ENCODE peak calls at places on chromosomes 7 and 10, in ten cellular contexts. A is breast epithelium, Y is transverse colon, K is K562, E is Peyer's patch, L is upper lobe of left lung, J is A549, P is GM12878, I is IMR-90, B is GM12891. Z is an unnamed sample.

GRCh38 chr10:21494221-21495001 is 31.1 kb downstream of the SKIDA1 start:
- DNase-seq in A (no peak), Y (no peak), K (no peak), E (no peak), L (peak), J (no peak), P (no peak), I (no peak), B (no peak), Z (no peak)

GRCh38 chr7:55534262-55534915 is 37.9 kb downstream of the VOPP1 start:
- DNase-seq in A (no peak), Y (peak), K (no peak), E (peak), L (no peak), J (no peak), P (peak), I (peak), B (peak), Z (peak)

GRCh38 chr10:132722391-132722790 is 63.6 kb downstream of the NKX6-2 start:
- DNase-seq in A (no peak), Y (no peak), K (no peak), E (no peak), L (peak), J (no peak), P (no peak), I (no peak), B (no peak), Z (no peak)

GRCh38 chr7:96675548-96675947 is 34.1 kb downstream of the SEM1 start:
- DNase-seq in A (no peak), Y (no peak), K (no peak), E (no peak), L (no peak), J (no peak), P (no peak), I (no peak), B (no peak), Z (no peak)

GRCh38 chr7:142860968-142861367 is 6.1 kb downstream of the EPHB6 start:
- DNase-seq in A (no peak), Y (no peak), K (no peak), E (no peak), L (no peak), J (no peak), P (no peak), I (no peak), B (no peak), Z (no peak)

GRCh38 chr7:57407125-57407524 is 42.9 kb upstream of the ZNF716 start:
- DNase-seq in A (no peak), Y (no peak), K (no peak), E (no peak), L (no peak), J (no peak), P (no peak), I (no peak), B (no peak), Z (no peak)

GRCh38 chr7:1108264-1108920 is 20.5 kb downstream of the GPER1 start:
- DNase-seq in A (no peak), Y (no peak), K (no peak), E (no peak), L (peak), J (no peak), P (no peak), I (no peak), B (no peak), Z (no peak)

GRCh38 chr7:106609416-106609815 is 51.5 kb downstream of the CCDC71L start:
- DNase-seq in A (no peak), Y (no peak), K (no peak), E (no peak), L (no peak), J (no peak), P (no peak), I (peak), B (no peak), Z (no peak)

GRCh38 chr10:97543025-97543546 is 29.5 kb upstream of the ANKRD2 start:
- DNase-seq in A (peak), Y (peak), K (peak), E (peak), L (no peak), J (peak), P (no peak), I (peak), B (no peak), Z (peak)

GRCh38 chr10:71213761-71214440 is 1.5 kb downstream of the UNC5B start:
- DNase-seq in A (peak), Y (peak), K (peak), E (peak), L (peak), J (peak), P (no peak), I (peak), B (no peak), Z (peak)

GRCh38 chr7:83271212-83272099 is 108.8 kb upstream of the PCLO start:
- DNase-seq in A (no peak), Y (no peak), K (no peak), E (no peak), L (no peak), J (no peak), P (no peak), I (peak), B (no peak), Z (no peak)

GRCh38 chr10:44847110-44847509 is 64.0 kb upstream of the TMEM72 start:
- DNase-seq in A (no peak), Y (no peak), K (no peak), E (no peak), L (no peak), J (no peak), P (no peak), I (no peak), B (no peak), Z (no peak)

GRCh38 chr10:73182568-73182967 is 14.6 kb downstream of the FAM149B1 start:
- DNase-seq in A (no peak), Y (no peak), K (no peak), E (no peak), L (no peak), J (no peak), P (no peak), I (peak), B (no peak), Z (no peak)

GRCh38 chr10:59754951-59755350 is 1.7 kb upstream of the MRLN start:
- DNase-seq in A (no peak), Y (no peak), K (no peak), E (no peak), L (no peak), J (no peak), P (no peak), I (no peak), B (no peak), Z (no peak)

GRCh38 chr7:80563561-80564327 is 51.9 kb upstream of the GNAT3 start:
- DNase-seq in A (no peak), Y (no peak), K (no peak), E (no peak), L (peak), J (no peak), P (no peak), I (no peak), B (no peak), Z (no peak)

GRCh38 chr10:101570764-101571572 is 17.1 kb downstream of the POLL start:
- DNase-seq in A (no peak), Y (no peak), K (no peak), E (no peak), L (peak), J (no peak), P (no peak), I (no peak), B (no peak), Z (peak)
- TF ChIP-seq POLR2A in A (no peak), Y (no peak), K (no peak), E (no peak), L (no peak), J (peak), P (no peak), I (no peak), B (no peak), Z (no peak)

DNA sequence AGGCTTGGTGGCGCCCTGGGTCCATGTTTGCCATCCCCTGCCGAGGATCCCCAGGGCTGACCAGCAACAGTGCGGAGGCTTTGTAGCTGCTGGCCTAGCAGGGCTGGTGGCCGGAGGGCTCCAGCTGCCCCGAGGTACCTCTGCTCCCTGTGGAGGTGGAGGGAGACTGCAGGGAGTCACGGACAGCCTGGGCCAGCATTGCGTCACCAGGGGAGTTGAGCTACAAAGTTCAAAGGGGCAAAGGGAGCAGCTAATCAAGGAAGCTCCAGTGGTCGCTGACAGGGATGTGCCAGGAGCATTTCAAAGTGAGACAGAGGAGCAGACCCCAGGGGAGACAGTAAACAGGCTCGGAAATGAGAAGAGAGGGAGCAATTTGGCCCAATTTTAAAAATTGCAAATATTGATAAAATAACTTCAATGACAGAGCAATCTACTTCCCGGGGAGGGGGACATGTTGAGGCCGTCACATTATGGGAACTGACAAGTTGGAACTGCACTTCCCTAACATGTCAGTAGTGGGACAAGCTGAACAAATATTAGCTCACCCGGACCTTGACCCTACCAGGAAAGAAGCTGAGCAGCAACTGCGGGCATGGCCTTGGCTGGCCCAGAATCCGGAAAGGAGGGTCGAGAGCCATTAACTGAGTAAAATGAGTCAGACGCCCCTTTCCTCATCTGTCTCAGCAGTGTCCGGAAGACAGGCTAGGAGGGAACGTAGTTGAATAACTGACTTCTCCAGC is 39.4 kb downstream of the BTBD16 start:
- DNase-seq in A (no peak), Y (peak), K (peak), E (peak), L (no peak), J (peak), P (no peak), I (no peak), B (no peak), Z (peak)
- TF ChIP-seq POLR2A in A (no peak), Y (no peak), K (no peak), E (peak), L (no peak), J (peak), P (no peak), I (no peak), B (no peak), Z (peak)

DNA sequence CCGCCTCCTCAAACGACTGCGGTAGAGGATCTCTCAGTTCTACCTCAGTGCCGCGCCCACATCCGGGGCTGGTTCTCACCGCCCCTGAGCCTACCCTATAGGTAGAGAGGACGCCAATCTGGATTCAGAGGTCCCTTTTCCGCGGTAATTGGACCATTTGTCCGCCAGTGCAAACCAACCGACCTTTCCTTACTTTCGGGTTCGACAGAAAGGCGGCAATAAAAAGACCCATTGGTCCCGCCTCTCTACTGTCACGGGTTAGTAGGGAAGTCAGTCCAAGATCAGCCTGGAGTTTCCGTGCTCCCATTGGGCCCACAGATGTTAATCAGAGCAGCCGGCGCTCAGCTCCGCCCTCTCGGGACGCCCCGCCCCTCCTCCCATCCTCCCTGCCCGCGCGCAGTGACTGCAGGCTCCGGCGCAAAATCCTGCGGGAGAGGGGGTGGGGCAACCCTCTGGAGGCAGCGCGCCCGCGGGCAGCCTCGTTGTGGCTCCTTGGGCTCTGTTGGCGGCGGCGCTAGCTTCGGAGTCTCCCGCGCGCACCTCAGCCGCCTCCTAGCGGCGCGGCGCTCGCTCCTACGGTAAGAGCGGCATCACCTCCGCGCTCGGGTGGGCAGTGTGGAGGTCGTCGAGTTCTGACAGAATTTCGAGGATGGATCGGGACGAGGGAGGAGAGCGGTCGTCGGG is at the start of the genes PHTF2 and TMEM60:
- DNase-seq in A (peak), Y (peak), K (peak), E (peak), L (peak), J (peak), P (peak), I (peak), B (peak), Z (peak)
- TF ChIP-seq POLR2A in A (peak), Y (peak), K (peak), E (peak), L (peak), J (peak), P (peak), I (peak), B (no peak), Z (peak)

GRCh38 chr7:50356212-50356944 is 51.9 kb downstream of the IKZF1 start:
- DNase-seq in A (no peak), Y (no peak), K (peak), E (no peak), L (no peak), J (no peak), P (no peak), I (no peak), B (no peak), Z (peak)
- TF ChIP-seq POLR2A in A (no peak), Y (no peak), K (no peak), E (no peak), L (no peak), J (no peak), P (no peak), I (no peak), B (no peak), Z (no peak)

DNA sequence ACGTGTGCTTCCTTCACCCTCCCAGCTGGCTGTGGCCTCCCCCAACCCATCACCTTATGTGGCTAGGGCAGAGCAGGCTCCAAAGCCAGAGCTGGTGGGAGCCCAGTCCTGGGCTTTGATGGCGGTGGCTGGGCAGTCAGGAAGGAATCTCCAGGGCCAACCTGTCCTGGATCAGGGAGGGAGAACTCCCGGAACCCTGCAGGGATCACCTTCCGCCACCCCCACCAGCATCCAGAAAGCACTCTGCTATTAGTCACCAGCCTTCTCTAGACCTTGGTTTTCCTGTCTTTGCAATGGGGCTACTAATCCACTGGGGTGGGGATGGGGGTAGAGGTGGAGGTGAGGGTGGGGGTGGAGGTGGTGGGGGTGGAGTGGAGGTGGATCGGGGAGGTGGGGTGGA is 139.0 kb downstream of the ZMIZ1 start:
- DNase-seq in A (no peak), Y (no peak), K (no peak), E (no peak), L (no peak), J (no peak), P (no peak), I (no peak), B (no peak), Z (no peak)
- TF ChIP-seq POLR2A in A (no peak), Y (no peak), K (no peak), E (no peak), L (no peak), J (no peak), P (no peak), I (no peak), B (no peak), Z (no peak)

Z was measured in body of pancreas.